ENCODE peak calls at places on chromosomes 1 and 21, in ten cellular contexts. C is K562; T is PC-3; M is natural killer cell; A is heart right ventricle; D is activated CD4-positive, CD25-positive, alpha-beta regulatory T cell treated with anti-CD3 and anti-CD28 coated beads, Interleukin-2, amount 50 U/mL, for 24 hours; V is HepG2; N is effector memory CD8-positive, alpha-beta T cell; B is activated CD8-positive, alpha-beta T cell treated with anti-CD3 and anti-CD28 coated beads, Interleukin-2, amount 10 ng/mL, durations not matched to agents 7 days and 5 days; X is naive thymus-derived CD8-positive, alpha-beta T cell. Z is an unnamed sample.

GRCh38 chr1:235734335-235734734 is 84.8 kb upstream of the GNG4 start:
- ATAC-seq in C (no peak), T (no peak), M (no peak), A (no peak), D (peak), V (no peak), N (peak), B (peak), X (peak), Z (no peak)

GRCh38 chr1:41741244-41741643 is 177.5 kb downstream of the HIVEP3 start:
- ATAC-seq in C (no peak), T (peak), M (no peak), A (no peak), D (peak), V (no peak), N (no peak), B (no peak), X (no peak), Z (no peak)

GRCh38 chr1:212315184-212315583 is 30.0 kb downstream of the PPP2R5A start:
- ATAC-seq in C (peak), T (no peak), M (no peak), A (no peak), D (peak), V (no peak), N (no peak), B (no peak), X (no peak), Z (no peak)

GRCh38 chr21:34180826-34181359 is 107.5 kb downstream of the MRPS6 start:
- ATAC-seq in C (no peak), T (no peak), M (no peak), A (peak), D (no peak), V (peak), N (no peak), B (no peak), X (no peak), Z (no peak)

GRCh38 chr1:221726331-221726692 is 15.6 kb downstream of the DUSP10 start:
- ATAC-seq in C (no peak), T (no peak), M (peak), A (no peak), D (peak), V (no peak), N (peak), B (peak), X (peak), Z (no peak)

GRCh38 chr1:11707621-11708276 is 16.2 kb downstream of the DRAXIN start:
- ATAC-seq in C (peak), T (no peak), M (no peak), A (peak), D (no peak), V (peak), N (no peak), B (no peak), X (no peak), Z (peak)

GRCh38 chr1:20538227-20538626 is 14.1 kb upstream of the FAM43B start:
- ATAC-seq in C (no peak), T (peak), M (no peak), A (no peak), D (no peak), V (no peak), N (no peak), B (no peak), X (no peak), Z (no peak)

GRCh38 chr1:21261551-21262281 is 28.5 kb downstream of the ECE1 start:
- ATAC-seq in C (peak), T (peak), M (peak), A (peak), D (no peak), V (no peak), N (no peak), B (no peak), X (no peak), Z (peak)

GRCh38 chr1:162088281-162088969 is 18.9 kb downstream of the NOS1AP start:
- ATAC-seq in C (no peak), T (peak), M (no peak), A (no peak), D (no peak), V (no peak), N (no peak), B (no peak), X (no peak), Z (no peak)

GRCh38 chr21:43667191-43667904 is 8.0 kb downstream of the RRP1B start:
- ATAC-seq in C (no peak), T (no peak), M (no peak), A (no peak), D (peak), V (no peak), N (no peak), B (no peak), X (no peak), Z (peak)